ENCODE peak calls at places on chromosomes 2 and 18, in seven cellular contexts. Y is fibroblast of lung; K is upper lobe of right lung; O is cardiac muscle cell; H is neural progenitor cell; E is CD8-positive, alpha-beta T cell; S is dorsolateral prefrontal cortex. C is an unnamed sample.

GRCh38 chr2:72962911-72963310 is 45.6 kb downstream of the EMX1 start:
- DNase-seq in H (no peak), E (no peak), Y (no peak), S (no peak), O (no peak), K (no peak), C (no peak)

GRCh38 chr2:239319261-239319661 is 81.6 kb downstream of the HDAC4 start:
- DNase-seq in Y (peak), O (peak), E (no peak), S (no peak), K (no peak), H (no peak), C (no peak)

GRCh38 chr2:209253544-209253943 is 170.3 kb upstream of the MAP2 start:
- DNase-seq in S (no peak), Y (no peak), H (no peak), O (no peak), E (no peak), K (no peak), C (no peak)

GRCh38 chr2:156333274-156333950 is 891 bp upstream of the NR4A2 start:
- DNase-seq in E (no peak), H (no peak), O (no peak), Y (no peak), K (no peak), S (no peak), C (no peak)

GRCh38 chr2:3200420-3200939 is 177.1 kb downstream of the EIPR1 start:
- DNase-seq in S (peak), K (no peak), H (no peak), O (no peak), E (no peak), Y (no peak), C (no peak)

GRCh38 chr18:57965246-57965645 is 78.8 kb upstream of the NEDD4L start:
- DNase-seq in K (no peak), E (no peak), H (no peak), S (no peak), O (no peak), Y (no peak), C (no peak)

GRCh38 chr18:7572837-7573236 is 5.7 kb downstream of the PTPRM start:
- DNase-seq in H (no peak), Y (no peak), S (no peak), K (no peak), O (no peak), E (no peak), C (no peak)

GRCh38 chr2:167932123-167932693 is 315.2 kb downstream of the STK39 start:
- DNase-seq in S (no peak), Y (no peak), H (no peak), K (no peak), E (no peak), O (no peak), C (no peak)

GRCh38 chr2:74191596-74192380 is 6.6 kb upstream of the MTHFD2 start:
- DNase-seq in Y (no peak), E (no peak), H (no peak), S (no peak), O (no peak), K (no peak), C (no peak)

GRCh38 chr2:84327645-84328249 is 131.3 kb downstream of the SUCLG1 start:
- DNase-seq in S (no peak), K (no peak), E (no peak), Y (no peak), O (no peak), H (no peak), C (no peak)

GRCh38 chr2:235394278-235394828 is 99.5 kb upstream of the AGAP1 start:
- DNase-seq in O (no peak), E (no peak), Y (peak), K (no peak), S (no peak), H (no peak), C (peak)

GRCh38 chr2:197591706-197592072 is 75.8 kb downstream of the MOB4 start:
- DNase-seq in Y (no peak), H (no peak), K (no peak), O (no peak), S (no peak), E (no peak), C (no peak)

GRCh38 chr2:24333019-24333540 is 27.3 kb downstream of the ITSN2 start:
- DNase-seq in S (no peak), K (no peak), O (no peak), H (no peak), Y (no peak), E (no peak), C (no peak)

GRCh38 chr2:163610817-163611556 is 124.8 kb downstream of the FIGN start:
- DNase-seq in K (no peak), E (no peak), Y (no peak), O (no peak), S (no peak), H (peak), C (no peak)

GRCh38 chr2:36886664-36887063 is 79.7 kb downstream of the STRN start:
- DNase-seq in K (no peak), O (no peak), E (no peak), S (no peak), Y (peak), H (no peak), C (no peak)

GRCh38 chr2:1601471-1602358 is 142.6 kb downstream of the PXDN start:
- DNase-seq in Y (peak), S (no peak), K (peak), O (no peak), E (no peak), H (no peak), C (no peak)

GRCh38 chr2:120613742-120614481 is 121.8 kb upstream of the GLI2 start:
- DNase-seq in H (no peak), K (no peak), E (no peak), S (no peak), Y (peak), O (no peak), C (no peak)

GRCh38 chr18:35481960-35482366 is 15.8 kb downstream of the INO80C start:
- DNase-seq in S (no peak), Y (no peak), E (no peak), K (no peak), O (no peak), H (no peak), C (no peak)

GRCh38 chr2:239354132-239354790 is 46.6 kb downstream of the HDAC4 start:
- DNase-seq in O (no peak), S (no peak), Y (no peak), K (no peak), H (no peak), E (no peak), C (no peak)

GRCh38 chr18:13376841-13377351 is 158.3 kb downstream of the LDLRAD4 start:
- DNase-seq in H (no peak), E (peak), O (no peak), S (no peak), Y (no peak), K (no peak), C (no peak)

GRCh38 chr2:82525744-82526143 is 1933.3 kb downstream of the SUCLG1 start:
- DNase-seq in O (no peak), E (no peak), S (no peak), H (no peak), Y (no peak), K (no peak), C (no peak)

GRCh38 chr2:75587954-75588587 is 27.3 kb upstream of the EVA1A start:
- DNase-seq in O (no peak), S (no peak), E (no peak), K (no peak), H (no peak), Y (peak), C (peak)
- H3K27ac ChIP-seq in O (no peak), S (no peak), E (no peak), K (no peak), H (no peak), Y (no peak), C (peak)

GRCh38 chr2:86082768-86083167 is 22.9 kb downstream of the POLR1A start:
- DNase-seq in S (no peak), H (no peak), E (no peak), K (no peak), O (no peak), Y (no peak), C (no peak)

GRCh38 chr2:86087936-86088850 is 17.5 kb downstream of the POLR1A start:
- DNase-seq in S (no peak), K (no peak), E (no peak), O (no peak), Y (no peak), H (no peak), C (no peak)
- TF ChIP-seq CTCF in S (peak), K (peak), E (peak), O (peak), Y (peak), H (peak), C (peak)

GRCh38 chr2:233263045-233263570 is 11.6 kb downstream of the ATG16L1 start:
- DNase-seq in E (no peak), H (no peak), Y (no peak), K (no peak), O (no peak), S (no peak), C (no peak)
- H3K27ac ChIP-seq in E (no peak), H (no peak), Y (no peak), K (no peak), O (no peak), S (no peak), C (no peak)

DNA sequence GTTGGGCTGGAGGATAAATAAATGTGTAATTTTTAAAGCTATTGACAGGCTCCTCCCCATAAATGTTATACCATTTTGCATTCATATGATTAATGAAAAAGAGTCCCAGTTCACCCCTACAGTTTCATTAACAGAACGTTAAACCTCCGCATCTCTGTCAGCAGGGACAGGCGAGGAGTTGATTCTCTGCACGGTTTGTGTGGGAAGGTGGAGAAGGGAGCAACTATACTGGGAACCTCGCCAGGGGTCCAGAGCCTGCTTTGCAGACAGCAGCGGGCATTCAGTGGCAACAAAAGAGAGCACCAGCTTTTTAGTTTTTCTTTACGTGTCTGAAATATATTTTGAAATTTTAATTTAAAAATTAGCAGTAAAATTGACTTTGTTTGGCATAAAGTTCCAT is 101.4 kb downstream of the FARSB start:
- DNase-seq in E (no peak), S (no peak), Y (no peak), H (no peak), O (no peak), K (no peak), C (no peak)
- TF ChIP-seq CTCF in E (no peak), S (no peak), Y (no peak), H (no peak), O (no peak), K (no peak), C (no peak)

DNA sequence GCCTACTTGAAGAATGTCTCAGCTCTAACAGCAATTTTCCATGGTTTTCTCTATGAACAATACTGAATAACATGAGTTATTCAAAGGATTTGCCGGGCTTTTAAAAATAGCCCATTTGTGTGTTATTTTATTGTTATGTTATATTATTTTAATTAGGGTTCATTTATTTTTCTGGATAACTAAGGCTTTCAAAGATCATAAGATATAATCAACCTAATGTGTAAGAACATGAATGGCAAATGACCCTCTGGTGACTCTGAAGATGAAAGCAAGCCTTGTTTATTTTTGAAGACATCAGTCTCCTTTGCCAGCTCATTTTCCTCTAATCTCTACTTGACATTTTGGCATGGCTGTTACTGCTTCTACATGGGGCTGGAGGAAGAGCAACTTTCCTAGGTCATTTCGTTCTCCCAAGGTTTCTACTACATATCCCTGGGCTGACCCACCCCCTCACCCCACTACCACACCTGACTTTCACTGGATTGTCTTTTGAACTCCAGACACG is 10.6 kb downstream of the FAP start:
- DNase-seq in E (no peak), O (no peak), K (no peak), H (no peak), S (no peak), Y (no peak), C (no peak)
- H3K27ac ChIP-seq in E (no peak), O (no peak), K (no peak), H (no peak), S (no peak), Y (peak), C (no peak)

DNA sequence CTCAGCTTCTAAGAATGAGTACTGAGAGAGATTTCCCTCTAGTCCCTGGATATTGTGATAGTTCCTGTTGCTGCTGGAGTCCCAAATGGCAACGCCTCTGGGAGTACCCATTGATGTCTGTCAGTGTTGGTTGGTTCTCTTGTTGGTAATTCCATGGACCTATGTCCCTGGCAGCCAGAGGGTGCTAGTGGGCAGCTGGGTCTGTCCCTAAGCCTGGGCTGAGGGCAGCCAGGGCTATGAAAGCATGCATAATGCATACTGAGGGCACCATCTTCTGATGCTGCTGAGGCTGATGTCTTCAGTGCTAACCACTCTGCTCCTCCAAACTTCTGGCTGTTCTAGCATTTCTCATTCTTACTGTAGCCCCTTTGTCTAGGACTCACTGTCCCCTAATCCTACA is 35.9 kb downstream of the NABP1 start:
- DNase-seq in O (no peak), S (no peak), E (no peak), Y (no peak), H (peak), K (no peak), C (no peak)
- TF ChIP-seq CTCF in O (no peak), S (no peak), E (no peak), Y (no peak), H (peak), K (no peak), C (peak)

DNA sequence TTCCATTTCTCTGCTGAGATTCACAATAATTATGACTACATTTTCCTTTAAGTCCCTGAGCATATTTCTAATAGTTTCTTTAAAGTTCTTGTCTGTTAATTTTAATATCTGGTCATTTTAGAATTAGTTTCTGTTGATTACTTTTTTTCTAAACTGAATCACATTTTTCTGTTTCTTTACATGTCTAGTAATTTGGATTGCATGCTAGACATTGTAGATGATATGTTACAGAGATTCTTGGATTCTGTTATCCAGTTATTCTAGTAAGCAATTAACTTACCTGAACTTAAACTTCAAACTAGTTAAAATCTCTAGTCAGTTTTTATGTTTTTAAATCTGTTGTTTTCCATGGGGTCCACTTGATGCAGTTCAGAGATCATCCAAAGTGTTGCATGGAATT is 214.0 kb downstream of the MYO1B start:
- DNase-seq in K (no peak), H (no peak), E (no peak), Y (no peak), O (no peak), S (no peak), C (no peak)
- H3K27ac ChIP-seq in K (no peak), H (no peak), E (no peak), Y (no peak), O (no peak), S (no peak), C (no peak)

C was measured in foreskin keratinocyte.